ENCODE peak calls at places on chromosomes 6 and 20, in four cellular contexts. T is NT2/D1, J is AG10803, Z is choroid plexus epithelial cell. S is an unnamed sample.

GRCh38 chr6:134247271-134247833 is 70.6 kb downstream of the SGK1 start:
- DNase-seq in Z (no peak), T (no peak), J (no peak), S (no peak)

GRCh38 chr6:63347599-63347998 is 27.8 kb upstream of the LGSN start:
- DNase-seq in T (no peak), Z (peak), J (peak), S (no peak)

GRCh38 chr6:52603000-52603795 is 26.3 kb upstream of the TRAM2 start:
- DNase-seq in J (peak), T (no peak), Z (peak), S (no peak)

GRCh38 chr6:36130672-36131516 is 581 bp downstream of the MAPK13 start:
- DNase-seq in T (no peak), J (no peak), Z (peak), S (no peak)

GRCh38 chr6:47529734-47530133 is 52.1 kb downstream of the CD2AP start:
- DNase-seq in J (no peak), T (no peak), Z (no peak), S (no peak)

GRCh38 chr20:38231786-38232130 is 28.8 kb downstream of the KIAA1755 start:
- DNase-seq in Z (peak), J (peak), T (no peak), S (peak)

GRCh38 chr20:50233325-50234212 is 42.9 kb downstream of the CEBPB start:
- DNase-seq in J (no peak), T (no peak), Z (no peak), S (no peak)

GRCh38 chr6:105834548-105834947 is 251.6 kb upstream of the PRDM1 start:
- DNase-seq in Z (no peak), T (no peak), J (no peak), S (no peak)

GRCh38 chr6:41377071-41377470 is 41.7 kb downstream of the NCR2 start:
- DNase-seq in J (no peak), T (no peak), Z (no peak), S (no peak)

GRCh38 chr6:120735641-120736040 is 598.6 kb downstream of the TBC1D32 start:
- DNase-seq in J (no peak), T (no peak), Z (peak), S (no peak)

GRCh38 chr20:10022615-10023014 is 12.2 kb upstream of the ANKEF1 start:
- DNase-seq in Z (no peak), J (no peak), T (no peak), S (no peak)

GRCh38 chr20:31840906-31841816 is 4.2 kb downstream of the FOXS1 start:
- DNase-seq in T (no peak), Z (no peak), J (peak), S (no peak)

GRCh38 chr6:169981051-169981450 is 229.6 kb downstream of the ERMARD start:
- DNase-seq in T (no peak), J (no peak), Z (no peak), S (no peak)

S was measured in GF-D8.